ENCODE peak calls at places on chromosomes 2 and 18, in seven cellular contexts. Z is cardiac muscle cell, K is RWPE2, Y is right lobe of liver, E is suprapubic skin, H is left ventricle myocardium inferior, U is sigmoid colon. T is an unnamed sample.

GRCh38 chr2:172465417-172466334 is 38.3 kb downstream of the ITGA6 start:
- DNase-seq in K (no peak), H (peak; percentile 29), Y (peak; percentile 69), Z (peak; percentile 75), E (peak; percentile 85), U (peak; percentile 75), T (peak; percentile 62)

GRCh38 chr18:61334951-61335736 is 1.9 kb downstream of the CDH20 start:
- DNase-seq in Z (no peak), Y (no peak), K (no peak), H (no peak), E (no peak), U (no peak), T (no peak)

GRCh38 chr18:48946329-48946835 is 4.4 kb downstream of the SMAD7 start:
- DNase-seq in E (no peak), H (no peak), U (no peak), Z (no peak), Y (no peak), K (no peak), T (peak; percentile 84)

GRCh38 chr2:96209729-96210085 is 1.1 kb upstream of the STARD7 start:
- DNase-seq in K (no peak), Z (no peak), H (no peak), E (no peak), Y (no peak), U (no peak), T (no peak)

GRCh38 chr2:201730651-201731280 is 32.3 kb upstream of the MPP4 start:
- DNase-seq in E (no peak), K (no peak), Y (no peak), U (no peak), Z (no peak), H (no peak), T (no peak)

GRCh38 chr2:211812587-211812986 is 726.0 kb downstream of the ERBB4 start:
- DNase-seq in Z (no peak), H (no peak), E (no peak), K (no peak), Y (no peak), U (no peak), T (no peak)

GRCh38 chr18:44185981-44186380 is 494.7 kb upstream of the SETBP1 start:
- DNase-seq in U (no peak), Y (no peak), H (no peak), E (no peak), Z (no peak), K (no peak), T (no peak)

GRCh38 chr2:200966770-200967169 is 3.3 kb upstream of the ORC2 start:
- DNase-seq in U (no peak), H (no peak), Z (no peak), Y (no peak), K (no peak), E (no peak), T (peak; percentile 38)

GRCh38 chr2:47005687-47006086 is 90.1 kb upstream of the MCFD2 start:
- DNase-seq in Y (no peak), U (no peak), Z (no peak), H (no peak), K (no peak), E (no peak), T (no peak)

GRCh38 chr2:50125230-50125629 is 906.7 kb downstream of the NRXN1 start:
- DNase-seq in H (no peak), E (no peak), Z (no peak), U (no peak), K (no peak), Y (no peak), T (no peak)

GRCh38 chr2:63712748-63713147 is 124.0 kb downstream of the MDH1 start:
- DNase-seq in U (no peak), Y (no peak), Z (no peak), H (no peak), K (no peak), E (no peak), T (no peak)

GRCh38 chr2:35989040-35989439 is 366.5 kb upstream of the CRIM1 start:
- DNase-seq in Y (no peak), U (no peak), E (no peak), K (no peak), H (no peak), Z (no peak), T (no peak)

DNA sequence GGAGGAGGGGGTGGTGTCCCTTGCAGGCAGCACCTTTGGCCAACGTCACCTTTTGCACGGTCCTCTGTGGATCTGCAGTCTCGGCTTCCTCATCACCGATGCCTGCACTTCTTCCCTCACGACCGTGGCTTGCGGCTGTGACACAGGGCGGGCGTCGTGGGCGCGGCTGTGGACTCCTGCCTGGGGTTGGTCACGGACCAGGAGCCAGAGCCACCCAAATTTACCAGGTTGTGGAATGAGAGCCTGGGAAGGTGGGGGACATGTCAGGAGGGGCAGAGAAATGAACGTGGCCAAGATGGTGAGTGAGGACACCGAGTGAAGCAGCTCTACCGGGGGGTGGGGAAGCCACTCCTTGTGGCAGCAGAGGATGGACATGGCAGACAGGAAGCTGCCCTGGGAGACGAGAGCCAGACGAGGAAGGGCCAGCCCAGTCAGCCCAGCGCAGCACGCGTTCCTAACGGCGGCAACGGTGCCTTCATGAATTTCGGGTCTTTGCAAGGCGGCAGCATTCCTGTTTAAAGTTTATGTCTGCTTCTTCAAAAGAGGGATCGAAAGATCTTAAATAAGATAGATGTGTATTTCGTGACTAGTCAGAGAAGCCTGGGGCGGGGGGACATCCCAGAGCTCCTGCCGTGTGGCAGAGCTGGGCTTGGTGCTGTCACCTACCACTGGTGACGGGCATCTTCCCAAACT is 84.2 kb downstream of the LRRFIP1 start:
- DNase-seq in H (no peak), U (peak; percentile 52), E (peak; percentile 59), Z (no peak), K (no peak), Y (no peak), T (no peak)
- H3K4me1 ChIP-seq in H (peaks cover 83% of the 10 kb centered on the region), U (no peaks in the 10 kb centered on the region), E (peaks cover 51% of the 10 kb centered on the region), Z (peaks cover 35% of the 10 kb centered on the region), K (peaks cover 27% of the 10 kb centered on the region), Y (peaks cover 23% of the 10 kb centered on the region), T (peaks cover 28% of the 10 kb centered on the region)

DNA sequence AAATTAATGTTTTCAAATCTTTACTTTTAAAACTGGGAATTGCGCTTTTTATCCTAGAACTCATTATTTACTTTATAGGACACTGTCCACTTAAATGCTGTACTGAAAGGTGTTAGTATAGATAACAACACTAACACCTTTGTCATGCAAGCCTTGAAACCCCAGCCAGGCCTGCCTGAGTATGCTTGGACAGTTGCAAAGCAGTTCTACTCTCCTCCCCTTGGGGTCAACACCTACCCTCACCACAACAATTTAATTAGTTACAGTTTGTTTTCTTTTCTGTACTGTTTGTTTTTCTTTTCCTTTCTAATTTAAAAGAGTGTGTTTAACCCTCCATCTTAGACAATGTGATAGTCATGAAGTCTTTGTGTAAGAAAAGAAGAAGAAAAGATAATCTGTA is 18.9 kb upstream of the FAM98A start:
- DNase-seq in K (no peak), Y (no peak), E (no peak), U (no peak), Z (no peak), H (no peak), T (no peak)
- H3K27ac ChIP-seq in K (no peak overlapping the region), Y (no peak overlapping the region), E (no peak overlapping the region), U (no peak overlapping the region), Z (no peak overlapping the region), H (no peak overlapping the region), T (no peak overlapping the region)

DNA sequence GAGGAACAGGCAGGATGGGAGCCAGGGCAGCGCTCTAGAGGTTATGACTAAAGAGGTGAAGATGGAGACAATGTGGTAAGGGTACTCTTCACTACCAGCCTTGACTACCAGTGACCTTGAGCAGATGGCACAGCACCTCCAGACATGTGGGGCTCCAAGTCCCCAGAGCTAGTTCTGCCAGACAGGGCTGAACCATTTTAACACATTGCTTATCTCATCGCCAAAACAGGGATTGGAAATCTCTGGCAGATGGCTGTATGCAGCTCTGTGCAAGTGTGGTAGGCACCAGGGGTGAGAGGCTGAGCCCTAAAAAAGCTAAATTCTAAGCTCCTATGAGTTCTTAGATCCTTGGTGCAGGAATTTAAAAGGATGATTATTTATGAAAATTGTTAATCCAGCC is 41.3 kb downstream of the FSHR start:
- DNase-seq in H (no peak), E (no peak), Z (no peak), K (no peak), U (no peak), Y (no peak), T (no peak)
- H3K4me1 ChIP-seq in H (no peaks in the 10 kb centered on the region), E (no peaks in the 10 kb centered on the region), Z (no peaks in the 10 kb centered on the region), K (no peaks in the 10 kb centered on the region), U (no peaks in the 10 kb centered on the region), Y (no peaks in the 10 kb centered on the region), T (no peaks in the 10 kb centered on the region)

DNA sequence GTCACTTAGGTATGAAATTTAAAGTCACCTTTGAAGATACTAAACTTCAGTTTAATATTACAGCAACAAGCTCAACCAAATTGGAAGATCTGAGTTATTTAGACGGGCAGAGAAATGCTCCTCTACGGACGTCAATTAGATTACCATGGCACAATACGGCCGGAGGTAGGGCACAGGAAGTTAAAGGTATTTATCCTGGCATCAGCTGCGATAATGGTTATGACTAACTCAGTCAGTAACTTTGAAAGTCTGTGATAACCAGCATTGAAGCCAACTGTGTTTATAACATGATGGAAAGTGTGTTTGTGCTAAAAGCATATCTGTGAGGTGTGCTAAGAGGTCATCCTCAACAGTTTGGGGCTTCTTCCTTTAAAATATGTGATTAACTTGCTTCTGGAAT is 117.3 kb downstream of the WDSUB1 start:
- DNase-seq in E (no peak), Y (no peak), U (no peak), Z (no peak), K (no peak), H (no peak), T (no peak)
- H3K27ac ChIP-seq in E (no peak overlapping the region), Y (no peak overlapping the region), U (no peak overlapping the region), Z (no peak overlapping the region), K (no peak overlapping the region), H (peak overlapping the region; percentile 14), T (no peak overlapping the region)

DNA sequence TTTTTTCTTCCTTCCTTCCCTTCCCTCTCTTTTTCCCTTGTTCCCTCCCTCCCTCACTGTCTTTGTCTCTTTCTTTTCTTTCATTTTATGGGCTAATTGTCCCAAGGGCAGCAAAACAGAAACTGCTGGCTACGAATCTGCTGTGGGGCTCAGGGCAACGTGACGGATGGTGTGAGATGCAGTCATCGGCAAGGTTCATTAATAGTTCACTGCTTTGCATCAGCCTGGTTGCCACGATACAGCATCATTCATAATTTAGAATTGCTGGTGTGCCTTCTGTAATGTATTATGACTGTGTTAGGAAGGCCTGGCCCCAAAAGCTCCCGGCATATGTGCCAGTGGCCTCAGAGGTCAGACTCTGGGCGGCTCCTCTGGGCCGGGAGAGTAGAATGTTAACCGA is 134.7 kb downstream of the NAPG start:
- DNase-seq in Z (no peak), K (no peak), U (no peak), H (no peak), E (no peak), Y (no peak), T (no peak)
- H3K4me1 ChIP-seq in Z (no peaks in the 10 kb centered on the region), K (peaks cover 18% of the 10 kb centered on the region), U (no peaks in the 10 kb centered on the region), H (peaks cover 8% of the 10 kb centered on the region), E (peaks cover 8% of the 10 kb centered on the region), Y (no peaks in the 10 kb centered on the region), T (no peaks in the 10 kb centered on the region)